ENCODE peak calls at places on chromosome 19, in eight cellular contexts. B, V, T, A, G, M, Z and N are unnamed samples.

GRCh38 chr19:1514986-1515721 is 2.3 kb upstream of the ADAMTSL5 start:
- DNase-seq in B (no peak), V (no peak), T (no peak), A (no peak), G (no peak), M (no peak), Z (no peak), N (no peak)

GRCh38 chr19:35284153-35285140 is 2.1 kb downstream of the HAMP start:
- DNase-seq in B (no peak), V (no peak), T (no peak), A (no peak), G (no peak), M (no peak), Z (no peak), N (no peak)

GRCh38 chr19:3075605-3076431 is 13.5 kb upstream of the TLE5 start:
- DNase-seq in B (peak; percentile 82), V (no peak), T (peak; percentile 70), A (peak; percentile 86), G (peak; percentile 63), M (peak; percentile 72), Z (peak; percentile 78), N (no peak)

GRCh38 chr19:58010507-58010906 is 7.9 kb upstream of the ZNF606 start:
- DNase-seq in B (no peak), V (no peak), T (no peak), A (no peak), G (no peak), M (no peak), Z (no peak), N (no peak)

GRCh38 chr19:3012522-3013260 is 16.4 kb downstream of the TLE2 start:
- DNase-seq in B (no peak), V (no peak), T (no peak), A (no peak), G (no peak), M (no peak), Z (no peak), N (no peak)

GRCh38 chr19:39858541-39858940 is 12.4 kb upstream of the FBL start:
- DNase-seq in B (peak; percentile 18), V (no peak), T (no peak), A (no peak), G (no peak), M (peak; percentile 53), Z (no peak), N (no peak)

GRCh38 chr19:15701757-15702589 is 25.9 kb upstream of the OR10H2 start:
- DNase-seq in B (no peak), V (no peak), T (no peak), A (no peak), G (no peak), M (no peak), Z (no peak), N (no peak)

GRCh38 chr19:35268546-35269424 is at the start of gene USF2:
- DNase-seq in B (peak; percentile 70), V (no peak), T (peak; percentile 81), A (peak; percentile 89), G (peak; percentile 54), M (peak; percentile 79), Z (peak; percentile 47), N (peak; percentile 71)

GRCh38 chr19:1110809-1111640 is 7.2 kb downstream of the GPX4 start:
- DNase-seq in B (no peak), V (no peak), T (no peak), A (no peak), G (no peak), M (no peak), Z (no peak), N (no peak)

GRCh38 chr19:41356984-41357739 is 3.4 kb upstream of the TGFB1 start:
- DNase-seq in B (no peak), V (no peak), T (no peak), A (no peak), G (no peak), M (no peak), Z (no peak), N (no peak)

GRCh38 chr19:47581605-47582319 is 8.8 kb upstream of the ZNF541 start:
- DNase-seq in B (no peak), V (no peak), T (no peak), A (no peak), G (no peak), M (no peak), Z (no peak), N (no peak)

GRCh38 chr19:4064073-4064550 is 2.6 kb downstream of the ZBTB7A start:
- DNase-seq in B (peak; percentile 37), V (no peak), T (peak; percentile 36), A (no peak), G (no peak), M (peak; percentile 51), Z (no peak), N (no peak)

GRCh38 chr19:29524912-29525870 is 603 bp upstream of the VSTM2B start:
- DNase-seq in B (peak; percentile 55), V (no peak), T (no peak), A (peak; percentile 51), G (no peak), M (no peak), Z (no peak), N (peak; percentile 29)
- TF ChIP-seq CTCF in B (no peak), V (no peak), T (no peak), A (no peak), G (no peak), M (no peak), Z (no peak), N (no peak)

GRCh38 chr19:48779636-48780035 is 24.3 kb downstream of the FGF21 start:
- DNase-seq in B (no peak), V (no peak), T (no peak), A (no peak), G (no peak), M (no peak), Z (no peak), N (no peak)

GRCh38 chr19:48780684-48781391 is 25.5 kb downstream of the FGF21 start:
- DNase-seq in B (no peak), V (no peak), T (no peak), A (no peak), G (no peak), M (peak; percentile 80), Z (no peak), N (no peak)

GRCh38 chr19:48784527-48784926 is 26.3 kb downstream of the BCAT2 start:
- DNase-seq in B (no peak), V (no peak), T (no peak), A (no peak), G (no peak), M (no peak), Z (no peak), N (no peak)
- TF ChIP-seq CTCF in B (no peak), V (no peak), T (no peak), A (no peak), G (no peak), M (peak; percentile 46), Z (no peak), N (no peak)

DNA sequence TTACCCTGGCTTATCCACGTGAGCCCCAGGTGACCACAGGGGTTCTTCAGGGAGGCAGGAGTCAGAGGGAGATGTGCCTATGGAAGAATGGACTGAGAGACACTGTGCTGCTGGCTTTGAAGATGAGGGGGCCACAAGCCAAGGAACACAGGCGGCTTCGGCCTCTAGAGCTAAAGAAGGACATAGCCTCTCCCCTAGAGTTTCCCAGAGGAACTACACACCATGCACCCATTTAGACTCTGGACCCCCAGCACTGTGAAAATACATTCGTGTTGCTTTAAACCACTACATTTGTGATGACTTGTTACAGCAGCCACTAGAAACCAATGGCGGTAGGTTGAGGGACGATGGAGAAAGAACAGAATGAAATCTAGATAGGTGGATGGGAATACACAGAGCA is 13.7 kb upstream of the ATF5 start:
- DNase-seq in B (no peak), V (no peak), T (no peak), A (no peak), G (no peak), M (no peak), Z (no peak), N (no peak)
- TF ChIP-seq CTCF in B (no peak), V (peak; percentile 4), T (no peak), A (no peak), G (no peak), M (no peak), Z (no peak), N (no peak)

DNA sequence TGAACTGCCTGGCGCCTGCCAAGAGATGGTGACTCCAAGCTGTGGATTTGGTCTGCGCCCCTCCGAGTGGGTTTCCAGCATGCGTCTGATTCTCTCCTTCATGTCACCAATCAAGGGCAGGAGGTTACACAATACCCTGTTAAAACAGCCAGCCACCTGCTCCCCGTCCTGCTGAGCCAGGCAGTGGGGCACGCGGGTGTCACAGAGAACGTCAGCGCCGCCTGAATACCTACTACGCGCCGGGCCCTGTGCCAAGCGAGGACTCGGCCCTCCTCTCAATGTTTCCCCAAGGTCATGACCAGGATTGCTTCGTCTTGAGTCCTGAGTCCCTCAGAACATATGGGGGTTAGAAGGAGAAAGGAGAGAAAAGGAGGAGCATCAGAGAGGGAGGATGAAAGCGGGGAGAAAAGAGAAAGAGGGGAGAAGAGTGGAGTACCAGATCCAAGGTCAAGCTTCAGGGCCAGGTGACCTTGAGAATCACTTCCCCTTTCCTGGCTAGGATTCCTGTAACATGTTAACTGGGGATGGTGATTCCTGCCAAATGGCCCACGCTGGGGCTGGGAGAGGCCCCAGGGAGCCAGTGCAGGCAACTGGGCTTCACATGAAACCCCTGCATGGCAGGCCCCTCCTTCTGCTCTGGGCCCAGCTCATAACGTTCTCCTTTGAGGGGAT is 213.6 kb downstream of the URI1 start:
- DNase-seq in B (no peak), V (no peak), T (no peak), A (no peak), G (no peak), M (no peak), Z (no peak), N (no peak)
- TF ChIP-seq CTCF in B (no peak), V (no peak), T (no peak), A (no peak), G (no peak), M (no peak), Z (no peak), N (no peak)